ENCODE peak calls at places on chromosome 11, in nine cellular contexts. E is PC-9; W is uterus; C is RPMI7951; K is HCEC 1CT; J is right atrium auricular region; P is GM20000; M is activated effector memory CD4-positive, alpha-beta T cell treated with anti-CD3 and anti-CD28 coated beads, Interleukin-2, amount 50 U/mL, for 16 hours; Q is B cell. S is an unnamed sample.

GRCh38 chr11:65501530-65502273 is 2.9 kb downstream of the MALAT1 start:
- DNase-seq in E (no peak), W (no peak), C (peak), K (peak), J (no peak), P (no peak), M (peak), Q (no peak), S (peak)

GRCh38 chr11:17258670-17259069 is 17.9 kb upstream of the NUCB2 start:
- DNase-seq in E (no peak), W (no peak), C (no peak), K (no peak), J (no peak), P (no peak), M (no peak), Q (no peak), S (no peak)

GRCh38 chr11:134207538-134208239 is 16.1 kb downstream of the NCAPD3 start:
- DNase-seq in E (peak), W (peak), C (peak), K (no peak), J (no peak), P (no peak), M (peak), Q (peak), S (no peak)

GRCh38 chr11:70226967-70227366 is 23.9 kb downstream of the FADD start:
- DNase-seq in E (no peak), W (no peak), C (no peak), K (no peak), J (no peak), P (no peak), M (no peak), Q (no peak), S (no peak)

GRCh38 chr11:64915366-64915887 is 1.6 kb downstream of the ATG2A start:
- DNase-seq in E (no peak), W (no peak), C (no peak), K (no peak), J (no peak), P (no peak), M (no peak), Q (no peak), S (no peak)

GRCh38 chr11:128399722-128400121 is 187.6 kb downstream of the ETS1 start:
- DNase-seq in E (no peak), W (no peak), C (no peak), K (no peak), J (no peak), P (no peak), M (no peak), Q (no peak), S (no peak)

GRCh38 chr11:359181-359714 is 10.1 kb upstream of the B4GALNT4 start:
- DNase-seq in E (no peak), W (peak), C (no peak), K (no peak), J (no peak), P (no peak), M (peak), Q (no peak), S (no peak)

GRCh38 chr11:3133456-3134217 is 31.5 kb downstream of the OSBPL5 start:
- DNase-seq in E (no peak), W (peak), C (no peak), K (no peak), J (no peak), P (no peak), M (peak), Q (no peak), S (no peak)

GRCh38 chr11:108368134-108368533 is 99.2 kb downstream of the C11orf65 start:
- DNase-seq in E (no peak), W (no peak), C (no peak), K (peak), J (no peak), P (no peak), M (no peak), Q (no peak), S (no peak)

GRCh38 chr11:95230054-95231034 is 658 bp downstream of the SESN3 start:
- DNase-seq in E (peak), W (peak), C (peak), K (peak), J (peak), P (peak), M (peak), Q (peak), S (peak)

GRCh38 chr11:9765320-9766101 is 101.6 kb downstream of the SWAP70 start:
- DNase-seq in E (peak), W (peak), C (peak), K (peak), J (no peak), P (no peak), M (no peak), Q (no peak), S (no peak)

GRCh38 chr11:40187092-40187403 is 1272.4 kb downstream of the LRRC4C start:
- DNase-seq in E (no peak), W (no peak), C (no peak), K (no peak), J (no peak), P (no peak), M (no peak), Q (no peak), S (no peak)

GRCh38 chr11:66188580-66188979 is 79.9 kb upstream of the RAB1B start:
- DNase-seq in E (no peak), W (no peak), C (peak), K (peak), J (no peak), P (no peak), M (no peak), Q (no peak), S (no peak)

GRCh38 chr11:67120881-67121710 is 2.0 kb downstream of the KDM2A start:
- DNase-seq in E (peak), W (no peak), C (peak), K (peak), J (no peak), P (peak), M (peak), Q (peak), S (peak)

GRCh38 chr11:85815186-85815911 is 4.4 kb upstream of the SYTL2 start:
- DNase-seq in E (no peak), W (no peak), C (peak), K (peak), J (no peak), P (no peak), M (no peak), Q (no peak), S (no peak)

GRCh38 chr11:1899100-1899499 is 7.4 kb upstream of the PRR33 start:
- DNase-seq in E (no peak), W (no peak), C (no peak), K (no peak), J (no peak), P (no peak), M (no peak), Q (no peak), S (no peak)

GRCh38 chr11:27420722-27421572 is 51.6 kb downstream of the LGR4 start:
- DNase-seq in E (no peak), W (no peak), C (no peak), K (peak), J (no peak), P (no peak), M (no peak), Q (no peak), S (no peak)

GRCh38 chr11:11965656-11966353 is 42.6 kb downstream of the DKK3 start:
- DNase-seq in E (no peak), W (no peak), C (no peak), K (no peak), J (no peak), P (no peak), M (no peak), Q (no peak), S (no peak)

GRCh38 chr11:131837562-131837961 is 467.1 kb downstream of the NTM start:
- DNase-seq in E (no peak), W (no peak), C (no peak), K (no peak), J (no peak), P (no peak), M (no peak), Q (no peak), S (no peak)

GRCh38 chr11:9653871-9654270 is 10.0 kb upstream of the SWAP70 start:
- DNase-seq in E (no peak), W (no peak), C (no peak), K (no peak), J (no peak), P (no peak), M (no peak), Q (no peak), S (no peak)

GRCh38 chr11:41398175-41398574 is 61.3 kb downstream of the LRRC4C start:
- DNase-seq in E (no peak), W (no peak), C (no peak), K (no peak), J (no peak), P (no peak), M (no peak), Q (no peak), S (no peak)